ENCODE peak calls at places on chromosomes 6 and 20, in seven cellular contexts. S, M, W, V, R, H and B are unnamed samples.

GRCh38 chr20:60062431-60063336 is 104.5 kb downstream of the CDH26 start:
- DNase-seq in V (no peak), S (no peak), R (peak; percentile 87), H (peak; percentile 67), W (peak; percentile 56), M (no peak), B (no peak)

GRCh38 chr20:51960004-51960403 is 157.7 kb upstream of the SALL4 start:
- DNase-seq in S (no peak), R (no peak), M (no peak), V (no peak), W (no peak), H (no peak), B (no peak)

GRCh38 chr6:39333626-39334025 is 11.1 kb upstream of the KCNK16 start:
- DNase-seq in W (no peak), H (no peak), R (no peak), V (no peak), S (no peak), M (no peak), B (no peak)

GRCh38 chr20:50967621-50968020 is 9.0 kb downstream of the MOCS3 start:
- DNase-seq in M (no peak), R (no peak), W (no peak), V (no peak), H (no peak), S (no peak), B (no peak)

GRCh38 chr6:11650297-11650696 is 112.7 kb downstream of the TMEM170B start:
- DNase-seq in H (no peak), S (peak; percentile 72), M (no peak), R (peak; percentile 14), W (no peak), V (no peak), B (no peak)

GRCh38 chr20:63951398-63952209 is 4.6 kb downstream of the UCKL1 start:
- DNase-seq in R (no peak), M (no peak), V (peak; percentile 75), S (no peak), H (no peak), W (no peak), B (no peak)

GRCh38 chr20:2203436-2203835 is 92.4 kb upstream of the TGM3 start:
- DNase-seq in W (no peak), H (no peak), S (no peak), R (no peak), V (no peak), M (no peak), B (no peak)

GRCh38 chr20:57481281-57481711 is 43.6 kb downstream of the CTCFL start:
- DNase-seq in R (no peak), S (no peak), H (no peak), V (no peak), M (no peak), W (peak; percentile 20), B (no peak)

GRCh38 chr20:43949741-43950618 is 35.3 kb downstream of the TOX2 start:
- DNase-seq in R (no peak), M (peak; percentile 89), H (no peak), S (no peak), V (peak; percentile 46), W (no peak), B (peak; percentile 84)

GRCh38 chr6:44263357-44264100 is 1.8 kb downstream of the NFKBIE start:
- DNase-seq in R (no peak), V (peak; percentile 63), H (no peak), W (no peak), S (no peak), M (peak; percentile 50), B (peak; percentile 47)

GRCh38 chr6:166639921-166640320 is 12.9 kb upstream of the RPS6KA2 start:
- DNase-seq in M (no peak), V (no peak), R (no peak), S (no peak), H (no peak), W (no peak), B (no peak)

GRCh38 chr20:61935926-61936700 is 129.6 kb downstream of the TAF4 start:
- DNase-seq in R (no peak), V (no peak), W (peak; percentile 23), H (no peak), M (peak; percentile 5), S (no peak), B (no peak)

GRCh38 chr6:135144678-135145508 is 36.2 kb upstream of the MYB start:
- DNase-seq in V (no peak), R (peak; percentile 40), H (no peak), W (no peak), S (no peak), M (peak; percentile 28), B (peak; percentile 19)

GRCh38 chr6:26157150-26157837 is 70.1 kb downstream of the HFE start:
- DNase-seq in M (peak; percentile 82), S (no peak), V (peak; percentile 68), W (peak; percentile 50), H (peak; percentile 81), R (no peak), B (peak; percentile 60)

GRCh38 chr6:69584913-69585729 is 211.7 kb downstream of the LMBRD1 start:
- DNase-seq in M (no peak), S (no peak), R (no peak), V (no peak), H (peak; percentile 19), W (no peak), B (peak; percentile 9)

GRCh38 chr6:63014290-63014689 is 197.0 kb upstream of the FKBP1C start:
- DNase-seq in V (no peak), R (no peak), H (no peak), W (no peak), S (no peak), M (no peak), B (no peak)

GRCh38 chr6:101779051-101779844 is 385.7 kb downstream of the GRIK2 start:
- DNase-seq in H (no peak), S (no peak), W (no peak), V (no peak), R (peak; percentile 76), M (no peak), B (no peak)

GRCh38 chr20:61520761-61521460 is 268.9 kb downstream of the CDH4 start:
- DNase-seq in H (no peak), M (no peak), W (no peak), R (peak; percentile 84), S (peak; percentile 51), V (no peak), B (no peak)

GRCh38 chr6:5191722-5192121 is 69.0 kb downstream of the LYRM4 start:
- DNase-seq in H (no peak), S (no peak), V (no peak), M (no peak), R (no peak), W (no peak), B (no peak)

GRCh38 chr20:2816583-2817340 is 598 bp downstream of the TMEM239 start:
- DNase-seq in V (no peak), H (no peak), R (no peak), S (no peak), M (peak; percentile 40), W (no peak), B (no peak)

GRCh38 chr6:106473807-106474206 is 113.3 kb downstream of the CRYBG1 start:
- DNase-seq in R (peak; percentile 90), V (no peak), W (no peak), H (no peak), M (no peak), S (peak; percentile 34), B (no peak)

GRCh38 chr6:98020222-98020621 is 737.2 kb upstream of the MMS22L start:
- DNase-seq in R (no peak), H (no peak), M (no peak), W (no peak), V (no peak), S (no peak), B (no peak)

GRCh38 chr6:20403766-20404640 is 2.3 kb downstream of the E2F3 start:
- DNase-seq in M (peak; percentile 80), H (peak; percentile 71), V (no peak), W (peak; percentile 35), S (no peak), R (peak; percentile 66), B (peak; percentile 66)

GRCh38 chr20:23396961-23397620 is 24.2 kb downstream of the NAPB start:
- DNase-seq in S (no peak), R (peak; percentile 27), V (no peak), M (no peak), W (no peak), H (no peak), B (no peak)

GRCh38 chr20:11108102-11108842 is 434.5 kb upstream of the JAG1 start:
- DNase-seq in R (peak; percentile 22), M (no peak), S (no peak), V (no peak), W (no peak), H (peak; percentile 35), B (no peak)